ENCODE peak calls at places on chromosomes 7 and 10, in ten cellular contexts. W is LoVo; Z is left ventricle myocardium inferior; M is fibroblast of pulmonary artery; Q is SHP77 treated with DMSO at 0.1 percent for 48 hours; S is ecto neural progenitor cell; I is Calu3; H is fibroblast of mammary gland; R is globus pallidus; V is stimulated activated CD8-positive, alpha-beta memory T cell treated with anti-CD3 and anti-CD28 coated beads, Interleukin-15, amount 100 ng/mL, for 24 hours. T is an unnamed sample.

GRCh38 chr7:11328309-11328708 is 354.6 kb downstream of the PHF14 start:
- DNase-seq in W (no peak), Z (no peak), M (peak), Q (no peak), S (no peak), I (no peak), H (no peak), R (no peak), V (no peak), T (no peak)

GRCh38 chr10:72763201-72763600 is 71.3 kb downstream of the MCU start:
- DNase-seq in W (no peak), Z (no peak), M (no peak), Q (no peak), S (no peak), I (no peak), H (no peak), R (no peak), V (no peak), T (no peak)

GRCh38 chr7:30751257-30751650 is 681 bp upstream of the INMT start:
- DNase-seq in W (no peak), Z (no peak), M (no peak), Q (no peak), S (no peak), I (no peak), H (no peak), R (no peak), V (no peak), T (no peak)

GRCh38 chr10:56318816-56319215 is 42.2 kb downstream of the ZWINT start:
- DNase-seq in W (no peak), Z (no peak), M (no peak), Q (no peak), S (no peak), I (no peak), H (no peak), R (no peak), V (no peak), T (no peak)

GRCh38 chr10:69276503-69276902 is 1.8 kb upstream of the HK1 start:
- DNase-seq in W (no peak), Z (no peak), M (no peak), Q (no peak), S (no peak), I (no peak), H (no peak), R (no peak), V (no peak), T (no peak)

GRCh38 chr7:28942158-28942557 is 16.0 kb downstream of the TRIL start:
- DNase-seq in W (no peak), Z (no peak), M (no peak), Q (no peak), S (no peak), I (no peak), H (no peak), R (no peak), V (no peak), T (no peak)

GRCh38 chr10:79063071-79063491 is 5.7 kb upstream of the ZMIZ1 start:
- DNase-seq in W (no peak), Z (peak), M (no peak), Q (no peak), S (no peak), I (no peak), H (no peak), R (no peak), V (no peak), T (peak)

GRCh38 chr10:49593998-49594397 is 16.1 kb upstream of the SLC18A3 start:
- DNase-seq in W (no peak), Z (no peak), M (no peak), Q (no peak), S (no peak), I (no peak), H (no peak), R (no peak), V (no peak), T (no peak)

GRCh38 chr7:20348408-20348807 is 17.7 kb downstream of the ITGB8 start:
- DNase-seq in W (no peak), Z (no peak), M (peak), Q (no peak), S (no peak), I (no peak), H (no peak), R (no peak), V (no peak), T (no peak)

GRCh38 chr10:127945335-127945734 is 38.4 kb downstream of the PTPRE start:
- DNase-seq in W (peak), Z (no peak), M (peak), Q (no peak), S (no peak), I (peak), H (peak), R (no peak), V (no peak), T (peak)

GRCh38 chr10:78630944-78631838 is 437.6 kb upstream of the ZMIZ1 start:
- DNase-seq in W (no peak), Z (peak), M (no peak), Q (no peak), S (peak), I (no peak), H (peak), R (no peak), V (no peak), T (no peak)

GRCh38 chr7:65951837-65952578 is 30.0 kb downstream of the GUSB start:
- DNase-seq in W (no peak), Z (no peak), M (peak), Q (peak), S (no peak), I (no peak), H (peak), R (no peak), V (no peak), T (no peak)

GRCh38 chr7:3092468-3092867 is 48.8 kb upstream of the CARD11 start:
- DNase-seq in W (no peak), Z (peak), M (peak), Q (no peak), S (no peak), I (no peak), H (no peak), R (peak), V (peak), T (peak)

GRCh38 chr10:108244443-108245228 is 1080.1 kb upstream of the SORCS1 start:
- DNase-seq in W (no peak), Z (no peak), M (no peak), Q (no peak), S (no peak), I (no peak), H (no peak), R (no peak), V (no peak), T (no peak)

GRCh38 chr10:235921-236320 is 100.7 kb downstream of the ZMYND11 start:
- DNase-seq in W (no peak), Z (no peak), M (peak), Q (no peak), S (no peak), I (no peak), H (no peak), R (no peak), V (no peak), T (no peak)

GRCh38 chr7:159143780-159144755 is 599 bp downstream of the VIPR2 start:
- DNase-seq in W (no peak), Z (peak), M (no peak), Q (no peak), S (peak), I (no peak), H (no peak), R (no peak), V (no peak), T (no peak)

GRCh38 chr10:59175538-59176240 is 754 bp upstream of the PHYHIPL start:
- DNase-seq in W (no peak), Z (no peak), M (no peak), Q (no peak), S (peak), I (no peak), H (no peak), R (peak), V (no peak), T (no peak)

GRCh38 chr10:60974463-60975149 is 30.6 kb upstream of the RHOBTB1 start:
- DNase-seq in W (peak), Z (no peak), M (no peak), Q (no peak), S (no peak), I (no peak), H (peak), R (no peak), V (no peak), T (no peak)

GRCh38 chr10:90912176-90912575 is 8.7 kb downstream of the ANKRD1 start:
- DNase-seq in W (no peak), Z (no peak), M (peak), Q (no peak), S (no peak), I (no peak), H (no peak), R (no peak), V (no peak), T (no peak)

GRCh38 chr10:61411651-61412050 is 41.5 kb downstream of the TMEM26 start:
- DNase-seq in W (no peak), Z (no peak), M (no peak), Q (no peak), S (no peak), I (no peak), H (no peak), R (peak), V (no peak), T (no peak)

GRCh38 chr7:137755846-137756685 is 90.7 kb downstream of the DGKI start:
- DNase-seq in W (no peak), Z (no peak), M (no peak), Q (no peak), S (no peak), I (no peak), H (peak), R (no peak), V (no peak), T (no peak)

GRCh38 chr7:99409192-99409572 is 413 bp downstream of the BUD31 start:
- DNase-seq in W (no peak), Z (no peak), M (no peak), Q (no peak), S (no peak), I (no peak), H (no peak), R (no peak), V (no peak), T (no peak)